ENCODE peak calls at places on chromosomes 12 and 14, in seven cellular contexts. One of them, this sample, is unnamed.

GRCh38 chr12:53074290-53074998 is 4.7 kb downstream of the SPRYD3 start:
- DNase-seq in tibial nerve: peak; percentile 9
- DNase-seq in effector memory CD4-positive, alpha-beta T cell: no peak
- DNase-seq in foreskin fibroblast: no peak
- DNase-seq in psoas muscle: peak; percentile 18
- DNase-seq in lung: no peak
- DNase-seq in GM12865: no peak
- DNase-seq in this sample: no peak

GRCh38 chr12:113469224-113469652 is 2.4 kb downstream of the LHX5 start:
- DNase-seq in tibial nerve: no peak
- DNase-seq in foreskin fibroblast: no peak
- DNase-seq in lung: no peak
- DNase-seq in psoas muscle: no peak
- DNase-seq in effector memory CD4-positive, alpha-beta T cell: no peak
- DNase-seq in GM12865: no peak
- DNase-seq in this sample: no peak

GRCh38 chr12:6888360-6888759 is 15.3 kb upstream of the SPSB2 start:
- DNase-seq in effector memory CD4-positive, alpha-beta T cell: no peak
- DNase-seq in lung: no peak
- DNase-seq in tibial nerve: no peak
- DNase-seq in GM12865: no peak
- DNase-seq in foreskin fibroblast: no peak
- DNase-seq in psoas muscle: no peak
- DNase-seq in this sample: no peak

GRCh38 chr14:88612981-88613380 is 50.1 kb downstream of the ZC3H14 start:
- DNase-seq in lung: no peak
- DNase-seq in effector memory CD4-positive, alpha-beta T cell: no peak
- DNase-seq in GM12865: no peak
- DNase-seq in psoas muscle: no peak
- DNase-seq in tibial nerve: no peak
- DNase-seq in foreskin fibroblast: no peak
- DNase-seq in this sample: no peak

GRCh38 chr12:70467476-70467875 is 101.4 kb downstream of the KCNMB4 start:
- DNase-seq in foreskin fibroblast: no peak
- DNase-seq in psoas muscle: no peak
- DNase-seq in effector memory CD4-positive, alpha-beta T cell: no peak
- DNase-seq in tibial nerve: no peak
- DNase-seq in lung: no peak
- DNase-seq in GM12865: no peak
- DNase-seq in this sample: no peak

GRCh38 chr12:87806310-87806709 is 222.9 kb downstream of the C12orf50 start:
- DNase-seq in tibial nerve: no peak
- DNase-seq in foreskin fibroblast: no peak
- DNase-seq in psoas muscle: no peak
- DNase-seq in GM12865: no peak
- DNase-seq in lung: no peak
- DNase-seq in effector memory CD4-positive, alpha-beta T cell: no peak
- DNase-seq in this sample: no peak

GRCh38 chr12:13348464-13348863 is 151.9 kb downstream of the EMP1 start:
- DNase-seq in lung: no peak
- DNase-seq in tibial nerve: no peak
- DNase-seq in foreskin fibroblast: no peak
- DNase-seq in GM12865: no peak
- DNase-seq in effector memory CD4-positive, alpha-beta T cell: no peak
- DNase-seq in psoas muscle: no peak
- DNase-seq in this sample: no peak

GRCh38 chr12:3725267-3726115 is 27.4 kb downstream of the CRACR2A start:
- DNase-seq in GM12865: no peak
- DNase-seq in foreskin fibroblast: peak; percentile 10
- DNase-seq in psoas muscle: no peak
- DNase-seq in lung: no peak
- DNase-seq in tibial nerve: peak; percentile 31
- DNase-seq in effector memory CD4-positive, alpha-beta T cell: no peak
- DNase-seq in this sample: no peak

GRCh38 chr14:99822166-99822527 is 28.9 kb downstream of the EML1 start:
- DNase-seq in GM12865: no peak
- DNase-seq in psoas muscle: no peak
- DNase-seq in effector memory CD4-positive, alpha-beta T cell: no peak
- DNase-seq in lung: no peak
- DNase-seq in tibial nerve: no peak
- DNase-seq in foreskin fibroblast: no peak
- DNase-seq in this sample: no peak

GRCh38 chr14:22641851-22642250 is 2.3 kb downstream of the OR6J1 start:
- DNase-seq in foreskin fibroblast: no peak
- DNase-seq in effector memory CD4-positive, alpha-beta T cell: no peak
- DNase-seq in lung: no peak
- DNase-seq in tibial nerve: no peak
- DNase-seq in GM12865: no peak
- DNase-seq in psoas muscle: no peak
- DNase-seq in this sample: no peak

GRCh38 chr14:57290753-57291152 is 22.0 kb downstream of the AP5M1 start:
- DNase-seq in foreskin fibroblast: no peak
- DNase-seq in GM12865: no peak
- DNase-seq in effector memory CD4-positive, alpha-beta T cell: no peak
- DNase-seq in tibial nerve: no peak
- DNase-seq in psoas muscle: no peak
- DNase-seq in lung: no peak
- DNase-seq in this sample: no peak

GRCh38 chr12:96099986-96100385 is 64.6 kb upstream of the LTA4H start:
- DNase-seq in tibial nerve: no peak
- DNase-seq in effector memory CD4-positive, alpha-beta T cell: no peak
- DNase-seq in lung: no peak
- DNase-seq in psoas muscle: no peak
- DNase-seq in foreskin fibroblast: no peak
- DNase-seq in GM12865: no peak
- DNase-seq in this sample: no peak

GRCh38 chr12:94560416-94561221 is 89.7 kb downstream of the TMCC3 start:
- DNase-seq in psoas muscle: no peak
- DNase-seq in effector memory CD4-positive, alpha-beta T cell: no peak
- DNase-seq in lung: no peak
- DNase-seq in foreskin fibroblast: no peak
- DNase-seq in tibial nerve: no peak
- DNase-seq in GM12865: peak; percentile 82
- DNase-seq in this sample: no peak

GRCh38 chr12:102470964-102471363 is 9.4 kb downstream of the IGF1 start:
- DNase-seq in psoas muscle: no peak
- DNase-seq in lung: no peak
- DNase-seq in foreskin fibroblast: no peak
- DNase-seq in effector memory CD4-positive, alpha-beta T cell: no peak
- DNase-seq in GM12865: no peak
- DNase-seq in tibial nerve: no peak
- DNase-seq in this sample: no peak

GRCh38 chr12:104680070-104680469 is 223.3 kb downstream of the CHST11 start:
- DNase-seq in foreskin fibroblast: no peak
- DNase-seq in GM12865: peak; percentile 75
- DNase-seq in effector memory CD4-positive, alpha-beta T cell: peak; percentile 15
- DNase-seq in lung: no peak
- DNase-seq in tibial nerve: no peak
- DNase-seq in psoas muscle: no peak
- DNase-seq in this sample: no peak

GRCh38 chr14:104378636-104379225 is 200.8 kb upstream of the C14orf180 start:
- DNase-seq in tibial nerve: no peak
- DNase-seq in effector memory CD4-positive, alpha-beta T cell: no peak
- DNase-seq in foreskin fibroblast: no peak
- DNase-seq in GM12865: no peak
- DNase-seq in lung: no peak
- DNase-seq in psoas muscle: no peak
- DNase-seq in this sample: no peak

GRCh38 chr14:74203546-74203945 is 35.7 kb upstream of the VSX2 start:
- DNase-seq in lung: no peak
- DNase-seq in GM12865: no peak
- DNase-seq in foreskin fibroblast: no peak
- DNase-seq in psoas muscle: no peak
- DNase-seq in effector memory CD4-positive, alpha-beta T cell: no peak
- DNase-seq in tibial nerve: no peak
- DNase-seq in this sample: no peak

GRCh38 chr14:21263284-21264024 is 5.8 kb downstream of the HNRNPC start:
- DNase-seq in psoas muscle: no peak
- DNase-seq in GM12865: no peak
- DNase-seq in lung: no peak
- DNase-seq in tibial nerve: no peak
- DNase-seq in effector memory CD4-positive, alpha-beta T cell: no peak
- DNase-seq in foreskin fibroblast: no peak
- DNase-seq in this sample: no peak

GRCh38 chr12:71732357-71732712 is 22.3 kb upstream of the RAB21 start:
- DNase-seq in lung: no peak
- DNase-seq in GM12865: no peak
- DNase-seq in tibial nerve: no peak
- DNase-seq in psoas muscle: no peak
- DNase-seq in foreskin fibroblast: no peak
- DNase-seq in effector memory CD4-positive, alpha-beta T cell: no peak
- DNase-seq in this sample: no peak
- H3K4me3 ChIP-seq in lung: no peak overlapping the region
- H3K4me3 ChIP-seq in GM12865: no peak overlapping the region
- H3K4me3 ChIP-seq in tibial nerve: no peak overlapping the region
- H3K4me3 ChIP-seq in psoas muscle: no peak overlapping the region
- H3K4me3 ChIP-seq in foreskin fibroblast: no peak overlapping the region
- H3K4me3 ChIP-seq in effector memory CD4-positive, alpha-beta T cell: no peak overlapping the region
- H3K4me3 ChIP-seq in this sample: no peak overlapping the region

DNA sequence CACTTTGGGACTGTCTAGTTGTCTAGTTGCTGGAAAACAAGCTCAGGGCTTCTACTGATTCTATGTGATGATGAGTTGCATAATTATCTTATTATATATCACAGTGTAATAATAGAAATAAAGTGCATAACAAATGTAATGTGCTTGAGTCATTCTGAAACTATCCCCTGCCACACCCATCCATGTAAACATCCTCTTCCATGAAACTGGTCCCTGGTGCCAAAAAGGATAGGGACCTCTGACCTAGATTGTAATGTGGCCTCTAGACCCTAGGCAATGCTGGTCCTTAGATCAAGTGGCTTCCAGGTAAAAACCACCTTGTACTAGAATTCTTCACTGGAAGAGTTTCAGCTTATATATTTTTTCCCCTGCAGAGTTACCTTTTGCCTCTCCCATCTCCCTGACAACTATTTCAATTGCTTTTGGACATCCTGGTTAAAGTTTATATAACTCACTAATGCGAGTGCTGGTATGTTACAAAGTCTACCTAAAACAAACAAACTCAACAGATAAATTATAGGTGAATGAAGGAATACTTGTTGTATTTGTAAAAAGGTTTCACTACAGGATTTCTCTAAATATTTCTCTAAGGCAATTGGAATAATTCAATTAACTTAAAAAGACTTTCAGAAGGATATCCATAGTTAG is 462.5 kb downstream of the NAV3 start:
- DNase-seq in psoas muscle: no peak
- DNase-seq in tibial nerve: no peak
- DNase-seq in foreskin fibroblast: peak; percentile 64
- DNase-seq in effector memory CD4-positive, alpha-beta T cell: no peak
- DNase-seq in lung: no peak
- DNase-seq in GM12865: no peak
- DNase-seq in this sample: peak; percentile 13
- H3K4me3 ChIP-seq in psoas muscle: no peak overlapping the region
- H3K4me3 ChIP-seq in tibial nerve: no peak overlapping the region
- H3K4me3 ChIP-seq in foreskin fibroblast: no peak overlapping the region
- H3K4me3 ChIP-seq in effector memory CD4-positive, alpha-beta T cell: no peak overlapping the region
- H3K4me3 ChIP-seq in lung: no peak overlapping the region
- H3K4me3 ChIP-seq in GM12865: no peak overlapping the region
- H3K4me3 ChIP-seq in this sample: no peak overlapping the region

DNA sequence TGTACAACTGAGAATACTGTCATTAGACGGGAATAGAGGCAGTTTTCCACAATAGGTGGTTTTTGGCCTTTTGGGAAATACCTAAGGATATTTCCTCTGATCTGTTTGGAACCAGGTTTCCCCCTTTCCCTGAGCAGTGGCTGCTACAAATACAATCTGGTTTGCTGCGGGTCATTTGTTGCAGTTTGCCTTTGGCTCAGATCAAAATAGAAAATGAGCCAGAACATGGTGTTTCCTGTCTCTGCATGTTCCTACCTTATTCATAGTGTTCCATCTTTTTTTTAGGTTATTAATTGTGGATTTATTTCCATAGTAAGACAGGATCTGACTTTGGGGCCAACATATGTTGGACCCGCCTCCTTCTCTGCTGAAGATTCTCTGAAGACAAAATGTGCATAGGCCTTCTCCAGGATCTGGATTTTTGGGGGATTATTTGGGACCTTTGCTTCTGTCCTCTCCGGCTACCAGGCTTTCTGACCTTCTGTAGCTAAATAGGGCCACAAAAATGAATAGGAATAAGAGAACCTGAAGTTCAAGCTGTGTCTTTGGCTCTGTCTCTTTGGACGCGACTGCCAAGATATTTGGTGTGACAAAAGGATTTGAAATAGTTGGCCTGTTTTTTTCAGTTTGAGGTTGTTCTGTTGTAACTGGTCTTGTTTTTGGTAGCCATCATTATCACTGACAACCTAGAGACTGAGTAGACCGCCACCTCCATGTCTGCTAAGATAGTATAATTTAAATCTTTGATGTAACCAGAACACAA is 146.9 kb downstream of the PRKCH start:
- DNase-seq in psoas muscle: no peak
- DNase-seq in GM12865: no peak
- DNase-seq in effector memory CD4-positive, alpha-beta T cell: no peak
- DNase-seq in tibial nerve: no peak
- DNase-seq in foreskin fibroblast: no peak
- DNase-seq in lung: peak; percentile 23
- DNase-seq in this sample: no peak
- H3K4me3 ChIP-seq in psoas muscle: no peak overlapping the region
- H3K4me3 ChIP-seq in GM12865: no peak overlapping the region
- H3K4me3 ChIP-seq in effector memory CD4-positive, alpha-beta T cell: no peak overlapping the region
- H3K4me3 ChIP-seq in tibial nerve: no peak overlapping the region
- H3K4me3 ChIP-seq in foreskin fibroblast: no peak overlapping the region
- H3K4me3 ChIP-seq in lung: no peak overlapping the region
- H3K4me3 ChIP-seq in this sample: no peak overlapping the region

GRCh38 chr12:123533672-123534643 is at the start of gene RILPL1:
- DNase-seq in tibial nerve: no peak
- DNase-seq in lung: peak; percentile 39
- DNase-seq in GM12865: peak; percentile 48
- DNase-seq in psoas muscle: peak; percentile 64
- DNase-seq in foreskin fibroblast: peak; percentile 43
- DNase-seq in effector memory CD4-positive, alpha-beta T cell: peak; percentile 27
- DNase-seq in this sample: no peak

GRCh38 chr12:123531091-123531490 is 2.4 kb downstream of the RILPL1 start:
- DNase-seq in tibial nerve: no peak
- DNase-seq in lung: no peak
- DNase-seq in GM12865: no peak
- DNase-seq in psoas muscle: peak; percentile 27
- DNase-seq in foreskin fibroblast: no peak
- DNase-seq in effector memory CD4-positive, alpha-beta T cell: no peak
- DNase-seq in this sample: no peak

GRCh38 chr12:123532808-123533649 is 490 bp downstream of the RILPL1 start:
- DNase-seq in GM12865: peak; percentile 19
- DNase-seq in tibial nerve: peak; percentile 22
- DNase-seq in psoas muscle: peak; percentile 61
- DNase-seq in foreskin fibroblast: peak; percentile 22
- DNase-seq in effector memory CD4-positive, alpha-beta T cell: no peak
- DNase-seq in lung: peak; percentile 37
- DNase-seq in this sample: no peak

GRCh38 chr12:123530683-123531082 is 2.8 kb downstream of the RILPL1 start:
- DNase-seq in GM12865: no peak
- DNase-seq in tibial nerve: no peak
- DNase-seq in lung: no peak
- DNase-seq in psoas muscle: no peak
- DNase-seq in effector memory CD4-positive, alpha-beta T cell: no peak
- DNase-seq in foreskin fibroblast: no peak
- DNase-seq in this sample: no peak

DNA sequence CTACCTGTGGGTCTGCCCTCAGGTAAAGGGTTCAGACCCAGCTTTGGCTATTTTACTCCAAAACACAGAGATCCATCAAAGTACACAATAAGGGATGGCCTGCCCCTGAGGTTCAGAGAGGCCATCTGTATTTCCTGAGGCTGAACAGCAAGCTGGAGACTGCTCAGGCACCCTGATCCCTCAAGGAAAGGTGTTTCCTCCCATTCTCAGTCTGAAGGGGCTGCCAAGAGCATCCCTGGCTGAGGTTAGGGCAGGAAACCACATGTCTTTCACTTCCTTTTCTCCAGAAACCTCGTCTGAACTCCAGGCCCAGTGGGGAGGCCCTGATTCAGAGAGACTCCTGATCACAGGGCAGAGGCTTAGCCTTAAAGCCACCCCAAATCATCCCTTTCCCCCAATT is 1.5 kb downstream of the RILPL1 start:
- DNase-seq in tibial nerve: no peak
- DNase-seq in GM12865: peak; percentile 55
- DNase-seq in lung: no peak
- DNase-seq in effector memory CD4-positive, alpha-beta T cell: no peak
- DNase-seq in psoas muscle: no peak
- DNase-seq in foreskin fibroblast: peak; percentile 10
- DNase-seq in this sample: no peak
- H3K4me3 ChIP-seq in tibial nerve: peak overlapping the region; percentile 71
- H3K4me3 ChIP-seq in GM12865: no peak overlapping the region
- H3K4me3 ChIP-seq in lung: no peak overlapping the region
- H3K4me3 ChIP-seq in effector memory CD4-positive, alpha-beta T cell: no peak overlapping the region
- H3K4me3 ChIP-seq in psoas muscle: peak overlapping the region; percentile 91
- H3K4me3 ChIP-seq in foreskin fibroblast: peak overlapping the region; percentile 80
- H3K4me3 ChIP-seq in this sample: peak overlapping the region; percentile 60

This sample was measured in skeletal muscle cell.